ENCODE peak calls at places on chromosomes 3 and 15, in five cellular contexts. T is prostate gland, E is uterus, U is HepG2, K is sigmoid colon. I is an unnamed sample.

GRCh38 chr3:126166009-126166408 is 14.4 kb downstream of the ALDH1L1 start:
- DNase-seq in T (no peak), E (no peak), U (no peak), K (no peak), I (no peak)

GRCh38 chr15:96421211-96421610 is 90.7 kb downstream of the NR2F2 start:
- DNase-seq in T (no peak), E (no peak), U (no peak), K (no peak), I (no peak)

GRCh38 chr3:13452490-13453335 is 27.4 kb upstream of the HDAC11 start:
- DNase-seq in T (peak), E (no peak), U (peak), K (no peak), I (peak)

GRCh38 chr3:88263417-88264116 is 113.8 kb downstream of the C3orf38 start:
- DNase-seq in T (no peak), E (no peak), U (no peak), K (no peak), I (no peak)

GRCh38 chr3:33980252-33980651 is 181.8 kb downstream of the PDCD6IP start:
- DNase-seq in T (peak), E (no peak), U (peak), K (no peak), I (no peak)

GRCh38 chr3:170083343-170083742 is 45.5 kb downstream of the GPR160 start:
- DNase-seq in T (no peak), E (no peak), U (no peak), K (no peak), I (no peak)

GRCh38 chr15:27681038-27681437 is 418.1 kb downstream of the OCA2 start:
- DNase-seq in T (no peak), E (no peak), U (peak), K (no peak), I (peak)

GRCh38 chr3:193816656-193817311 is 223.8 kb downstream of the OPA1 start:
- DNase-seq in T (no peak), E (peak), U (no peak), K (peak), I (no peak)

GRCh38 chr15:88335074-88335473 is 78.5 kb upstream of the NTRK3 start:
- DNase-seq in T (no peak), E (no peak), U (no peak), K (no peak), I (no peak)

GRCh38 chr3:1164101-1164500 is 71.3 kb downstream of the CNTN6 start:
- DNase-seq in T (no peak), E (no peak), U (no peak), K (no peak), I (no peak)

GRCh38 chr15:72774696-72775383 is 8.7 kb downstream of the ADPGK start:
- DNase-seq in T (no peak), E (no peak), U (no peak), K (no peak), I (no peak)

GRCh38 chr15:22904736-22905135 is 66.3 kb downstream of the NIPA2 start:
- DNase-seq in T (peak), E (no peak), U (no peak), K (no peak), I (no peak)

GRCh38 chr3:59185586-59186381 is 136.0 kb upstream of the CFAP20DC start:
- DNase-seq in T (no peak), E (no peak), U (no peak), K (no peak), I (no peak)

GRCh38 chr3:173216063-173216462 is 75.0 kb upstream of the SPATA16 start:
- DNase-seq in T (no peak), E (no peak), U (no peak), K (no peak), I (no peak)

GRCh38 chr3:181176610-181177009 is 187.1 kb upstream of the DNAJC19 start:
- DNase-seq in T (peak), E (peak), U (peak), K (peak), I (peak)

GRCh38 chr15:79923515-79924169 is 26.8 kb upstream of the MTHFS start:
- DNase-seq in T (peak), E (peak), U (peak), K (peak), I (peak)

GRCh38 chr15:59817834-59818233 is 128.7 kb upstream of the BNIP2 start:
- DNase-seq in T (no peak), E (no peak), U (no peak), K (no peak), I (no peak)

GRCh38 chr3:128486157-128486691 is 6.8 kb downstream of the GATA2 start:
- DNase-seq in T (no peak), E (no peak), U (no peak), K (no peak), I (peak)

GRCh38 chr3:128484404-128485282 is 8.4 kb downstream of the GATA2 start:
- DNase-seq in T (no peak), E (peak), U (no peak), K (no peak), I (peak)

GRCh38 chr3:128483657-128484403 is 9.2 kb downstream of the GATA2 start:
- DNase-seq in T (no peak), E (peak), U (no peak), K (no peak), I (peak)

GRCh38 chr3:128486692-128487537 is 6.1 kb downstream of the GATA2 start:
- DNase-seq in T (no peak), E (peak), U (no peak), K (no peak), I (peak)

DNA sequence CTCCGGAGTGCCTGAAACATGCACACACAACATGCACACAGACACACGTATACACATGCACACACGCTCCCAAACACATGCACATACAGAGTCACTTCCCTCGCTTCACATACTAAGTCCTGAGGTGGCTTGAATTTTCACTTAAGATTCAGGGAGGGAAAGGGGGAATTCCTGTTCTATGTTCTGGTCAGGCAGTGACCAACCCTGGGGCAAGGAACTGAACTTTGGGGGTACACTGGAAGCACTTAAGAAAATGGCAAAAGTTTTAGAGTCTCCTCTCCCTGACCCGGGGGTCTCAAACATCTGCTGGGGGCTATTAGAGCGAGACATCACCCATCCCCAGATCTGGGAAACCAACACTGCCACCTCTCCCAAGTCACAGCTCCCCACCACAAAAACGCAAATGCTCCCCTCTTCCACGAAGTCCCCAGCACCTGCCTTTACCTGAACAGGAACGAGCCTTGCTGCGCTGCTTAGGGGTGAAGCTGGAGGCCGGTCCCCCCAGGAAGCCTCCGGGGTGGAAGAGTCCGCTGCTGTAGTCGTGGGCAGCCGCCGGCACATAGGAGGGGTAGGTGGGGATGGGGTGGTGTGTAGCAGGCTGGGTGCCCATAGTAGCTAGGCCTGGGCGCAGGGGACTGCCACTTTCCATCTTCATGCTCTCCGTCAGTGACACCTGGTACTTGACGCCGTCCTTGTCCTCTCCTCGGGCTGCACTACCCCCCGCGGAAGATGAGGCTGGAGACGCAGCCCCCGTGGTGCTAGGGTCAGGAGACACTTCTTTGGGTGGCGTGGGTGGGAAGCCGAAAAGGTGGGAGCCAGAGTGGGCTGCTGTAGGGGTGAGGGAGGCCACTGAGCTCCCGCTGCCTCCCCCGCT is 7.5 kb downstream of the GATA2 start:
- DNase-seq in T (no peak), E (no peak), U (no peak), K (no peak), I (peak)
- TF ChIP-seq POLR2A in T (no peak), E (no peak), U (no peak), K (no peak), I (peak)

DNA sequence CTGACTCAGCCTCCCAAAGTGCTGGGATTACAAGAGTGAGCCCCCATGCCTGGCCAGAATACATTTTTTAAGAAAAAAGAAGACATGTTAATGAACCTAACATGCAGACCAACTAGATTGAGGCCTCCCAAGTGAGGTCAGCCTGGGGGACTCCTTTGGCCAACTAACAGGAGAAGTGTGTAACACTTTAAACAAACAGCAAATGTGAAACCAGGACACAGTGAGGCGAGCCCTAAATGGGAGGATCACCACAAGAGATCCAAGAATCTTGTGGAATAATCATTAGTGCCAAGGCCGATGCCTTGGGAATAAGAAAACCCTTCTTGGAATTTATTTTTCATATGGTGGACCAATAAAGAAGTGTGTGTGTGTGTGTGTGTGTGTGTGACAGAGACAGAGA is 73.9 kb downstream of the ATP10A start:
- DNase-seq in T (no peak), E (peak), U (no peak), K (peak), I (no peak)
- TF ChIP-seq POLR2A in T (no peak), E (no peak), U (no peak), K (no peak), I (no peak)

GRCh38 chr15:67062365-67062985 is 2.9 kb upstream of the SMAD3 start:
- DNase-seq in T (no peak), E (no peak), U (peak), K (no peak), I (no peak)

GRCh38 chr15:67065531-67066005 is at the start of gene SMAD3:
- DNase-seq in T (peak), E (peak), U (peak), K (peak), I (peak)

GRCh38 chr15:67064607-67065530 is 533 bp upstream of the SMAD3 start:
- DNase-seq in T (peak), E (no peak), U (peak), K (peak), I (no peak)

GRCh38 chr15:67061811-67062348 is 3.5 kb upstream of the SMAD3 start:
- DNase-seq in T (no peak), E (no peak), U (no peak), K (no peak), I (no peak)

GRCh38 chr15:67063689-67064606 is 1.5 kb upstream of the SMAD3 start:
- DNase-seq in T (no peak), E (no peak), U (peak), K (no peak), I (peak)
- TF ChIP-seq POLR2A in T (no peak), E (no peak), U (peak), K (no peak), I (no peak)

DNA sequence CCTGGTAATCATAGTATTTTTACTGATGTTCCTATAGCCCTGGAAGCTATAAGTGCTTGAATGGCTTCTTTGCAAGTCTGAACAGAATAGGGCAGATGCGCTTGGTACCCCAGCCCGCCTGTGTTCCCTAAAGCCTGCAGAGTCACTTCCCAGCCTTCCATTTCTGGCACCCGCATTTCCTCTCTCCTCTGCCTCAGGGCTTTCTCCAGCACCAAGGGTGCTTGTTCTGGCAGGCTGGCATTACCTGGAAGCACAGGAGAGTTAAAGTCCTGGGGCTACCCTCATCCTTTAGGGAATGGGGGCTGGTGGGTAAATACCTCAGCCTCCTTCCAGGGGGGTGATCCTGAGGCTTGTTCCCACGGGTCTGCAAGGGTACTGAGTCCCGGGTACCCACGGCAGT is 7.4 kb upstream of the CHRNA3 start:
- DNase-seq in T (no peak), E (no peak), U (no peak), K (no peak), I (no peak)
- TF ChIP-seq POLR2A in T (no peak), E (no peak), U (no peak), K (no peak), I (no peak)